ENCODE peak calls at places on chromosomes 1 and 21, in seven cellular contexts. W is fibroblast of lung, R is MM.1S, F is thoracic aorta, Z is uterus, B is A549, X is heart left ventricle. E is an unnamed sample. For H3K4me1, the result is how much of the 10 kb centered on the place peaks cover.

GRCh38 chr1:90474158-90474557 is 242.9 kb downstream of the BARHL2 start:
- DNase-seq in W (no peak), R (no peak), F (no peak), Z (no peak), B (no peak), X (no peak), E (no peak)

GRCh38 chr21:37673801-37674575 is 242.3 kb downstream of the KCNJ6 start:
- DNase-seq in W (no peak), R (no peak), F (no peak), Z (no peak), B (no peak), X (no peak), E (no peak)

GRCh38 chr1:159068877-159069276 is 7.7 kb downstream of the AIM2 start:
- DNase-seq in W (peak), R (no peak), F (no peak), Z (no peak), B (no peak), X (no peak), E (no peak)

GRCh38 chr1:244088161-244088560 is 37.1 kb downstream of the ZBTB18 start:
- DNase-seq in W (no peak), R (no peak), F (no peak), Z (no peak), B (no peak), X (no peak), E (no peak)

GRCh38 chr1:8357329-8358101 is 39.6 kb downstream of the SLC45A1 start:
- DNase-seq in W (no peak), R (no peak), F (no peak), Z (peak), B (no peak), X (peak), E (no peak)

GRCh38 chr1:150235436-150235851 is 468 bp downstream of the ANP32E start:
- DNase-seq in W (peak), R (peak), F (no peak), Z (no peak), B (peak), X (peak), E (peak)

GRCh38 chr1:25622526-25622925 is 5.9 kb downstream of the MAN1C1 start:
- DNase-seq in W (no peak), R (no peak), F (no peak), Z (no peak), B (no peak), X (no peak), E (no peak)

GRCh38 chr1:151936653-151937052 is 27.3 kb upstream of the THEM4 start:
- DNase-seq in W (no peak), R (no peak), F (no peak), Z (no peak), B (no peak), X (no peak), E (no peak)

GRCh38 chr1:23013657-23014056 is 2.0 kb downstream of the TEX46 start:
- DNase-seq in W (no peak), R (no peak), F (no peak), Z (no peak), B (no peak), X (no peak), E (no peak)

GRCh38 chr1:39908534-39908933 is 6.8 kb upstream of the MYCL start:
- DNase-seq in W (no peak), R (no peak), F (no peak), Z (no peak), B (no peak), X (no peak), E (no peak)

GRCh38 chr21:45382698-45383000 is 22.3 kb upstream of the COL18A1 start:
- DNase-seq in W (no peak), R (no peak), F (no peak), Z (no peak), B (no peak), X (peak), E (no peak)

GRCh38 chr1:94864821-94865220 is 44.7 kb downstream of the SLC44A3 start:
- DNase-seq in W (no peak), R (no peak), F (no peak), Z (no peak), B (no peak), X (no peak), E (no peak)

GRCh38 chr1:155880856-155881255 is 21.5 kb downstream of the SYT11 start:
- DNase-seq in W (no peak), R (no peak), F (no peak), Z (no peak), B (no peak), X (no peak), E (no peak)

GRCh38 chr1:119409731-119410130 is 5.2 kb upstream of the HSD3B2 start:
- DNase-seq in W (peak), R (no peak), F (no peak), Z (no peak), B (no peak), X (no peak), E (no peak)

GRCh38 chr1:1630191-1630964 is 1.6 kb upstream of the MMP23B start:
- DNase-seq in W (peak), R (peak), F (no peak), Z (peak), B (no peak), X (peak), E (peak)

GRCh38 chr1:9078035-9078948 is 8.9 kb upstream of the SLC2A5 start:
- DNase-seq in W (peak), R (peak), F (no peak), Z (no peak), B (no peak), X (no peak), E (no peak)

GRCh38 chr1:147472953-147473734 is 68.2 kb upstream of the BCL9 start:
- DNase-seq in W (no peak), R (no peak), F (no peak), Z (no peak), B (no peak), X (no peak), E (no peak)

GRCh38 chr21:16969636-16970035 is 543.2 kb upstream of the CXADR start:
- DNase-seq in W (no peak), R (no peak), F (no peak), Z (no peak), B (no peak), X (no peak), E (no peak)

GRCh38 chr1:232562855-232563510 is 67.0 kb downstream of the SIPA1L2 start:
- DNase-seq in W (no peak), R (peak), F (no peak), Z (no peak), B (no peak), X (no peak), E (no peak)

GRCh38 chr1:21651214-21652042 is 17.7 kb downstream of the RAP1GAP start:
- DNase-seq in W (peak), R (no peak), F (no peak), Z (peak), B (no peak), X (no peak), E (no peak)

GRCh38 chr1:21344098-21344749 is 54.0 kb upstream of the ECE1 start:
- DNase-seq in W (no peak), R (no peak), F (no peak), Z (no peak), B (no peak), X (no peak), E (peak)

GRCh38 chr1:192580351-192580962 is 4.9 kb downstream of the RGS1 start:
- DNase-seq in W (peak), R (peak), F (no peak), Z (no peak), B (no peak), X (no peak), E (no peak)

GRCh38 chr1:56063461-56063860 is 515.9 kb downstream of the PLPP3 start:
- DNase-seq in W (no peak), R (no peak), F (no peak), Z (no peak), B (no peak), X (no peak), E (no peak)

GRCh38 chr1:240058049-240058448 is 33.6 kb upstream of the FMN2 start:
- DNase-seq in W (no peak), R (no peak), F (no peak), Z (no peak), B (no peak), X (no peak), E (no peak)

DNA sequence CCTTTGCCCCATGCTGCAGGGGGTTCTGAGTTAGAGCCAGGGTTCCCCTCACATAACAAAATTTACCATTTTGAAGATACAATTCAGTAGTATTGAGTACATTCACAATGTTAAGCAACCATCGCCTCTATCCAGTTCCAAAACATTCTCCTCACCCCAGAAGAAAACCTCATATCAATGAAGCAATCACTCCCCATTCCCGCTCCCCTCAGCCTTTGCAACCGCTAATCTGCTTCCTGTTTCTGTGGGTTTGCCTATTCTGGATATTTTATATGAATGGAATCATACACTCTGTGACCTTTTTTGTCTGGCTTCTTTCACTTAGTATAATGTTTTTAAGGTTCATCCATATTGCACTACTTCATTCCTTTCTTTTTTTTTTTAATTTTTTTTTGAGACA is 32.9 kb downstream of the SERINC2 start:
- DNase-seq in W (no peak), R (no peak), F (no peak), Z (no peak), B (no peak), X (no peak), E (no peak)
- H3K4me1 ChIP-seq in W (under half), R (under half), F (under half), Z (under half), B (under half), X (under half), E (under half)

GRCh38 chr1:200414657-200415056 is 4.8 kb upstream of the ZNF281 start:
- DNase-seq in W (no peak), R (no peak), F (no peak), Z (no peak), B (no peak), X (no peak), E (no peak)

GRCh38 chr1:200409203-200409760 is 554 bp downstream of the ZNF281 start:
- DNase-seq in W (peak), R (peak), F (no peak), Z (peak), B (no peak), X (peak), E (peak)

GRCh38 chr1:200409761-200410565 is at the start of gene ZNF281:
- DNase-seq in W (peak), R (peak), F (peak), Z (peak), B (peak), X (peak), E (peak)

GRCh38 chr1:200410566-200410878 is 686 bp upstream of the ZNF281 start:
- DNase-seq in W (peak), R (peak), F (no peak), Z (no peak), B (no peak), X (no peak), E (no peak)

GRCh38 chr1:200411406-200412257 is 1.8 kb upstream of the ZNF281 start:
- DNase-seq in W (no peak), R (no peak), F (no peak), Z (no peak), B (no peak), X (no peak), E (no peak)
- H3K4me3 ChIP-seq in W (peak), R (no peak), F (no peak), Z (no peak), B (no peak), X (no peak), E (no peak)

DNA sequence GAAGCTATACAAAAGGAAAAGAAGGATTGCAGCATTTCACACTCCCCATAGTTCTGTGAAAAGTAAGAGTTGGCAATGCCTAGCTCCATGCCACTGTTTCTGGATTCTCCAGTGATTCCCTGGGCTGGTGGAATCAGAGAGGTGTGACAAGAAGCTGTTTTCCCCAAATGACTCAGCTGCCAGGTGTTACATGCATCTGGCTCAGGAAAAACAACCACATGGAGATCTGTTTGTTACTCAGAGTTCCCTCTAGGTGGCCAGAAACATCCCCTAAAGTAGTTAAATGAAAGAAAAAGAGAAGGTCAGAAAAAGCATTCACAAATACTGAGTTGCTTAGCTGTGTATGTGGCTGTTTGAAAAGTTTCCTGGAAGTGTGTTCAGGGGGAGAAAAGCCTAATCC is 115.8 kb downstream of the UCK2 start:
- DNase-seq in W (no peak), R (no peak), F (no peak), Z (no peak), B (peak), X (no peak), E (no peak)
- TF ChIP-seq CTCF in W (no peak), R (no peak), F (no peak), Z (no peak), B (no peak), X (no peak), E (no peak)

GRCh38 chr1:10762153-10762523 is 34.3 kb downstream of the CASZ1 start:
- DNase-seq in W (no peak), R (no peak), F (no peak), Z (no peak), B (no peak), X (peak), E (no peak)
- H3K4me1 ChIP-seq in W (under half), R (under half), F (under half), Z (under half), B (under half), X (half or more), E (under half)

GRCh38 chr1:153611024-153611352 is 1.9 kb downstream of the S100A16 start:
- DNase-seq in W (peak), R (no peak), F (no peak), Z (no peak), B (no peak), X (no peak), E (no peak)
- H3K4me3 ChIP-seq in W (peak), R (no peak), F (peak), Z (peak), B (peak), X (no peak), E (peak)

GRCh38 chr1:225999227-225999911 is at the start of gene SDE2:
- DNase-seq in W (peak), R (peak), F (peak), Z (peak), B (peak), X (peak), E (peak)
- TF ChIP-seq CTCF in W (no peak), R (no peak), F (no peak), Z (no peak), B (no peak), X (no peak), E (no peak)

GRCh38 chr1:169048043-169048442 is 58.4 kb upstream of the ATP1B1 start:
- DNase-seq in W (no peak), R (no peak), F (no peak), Z (no peak), B (no peak), X (no peak), E (no peak)

GRCh38 chr1:169044971-169045370 is 61.5 kb upstream of the ATP1B1 start:
- DNase-seq in W (no peak), R (no peak), F (no peak), Z (no peak), B (no peak), X (no peak), E (no peak)

GRCh38 chr1:169046671-169047070 is 59.8 kb upstream of the ATP1B1 start:
- DNase-seq in W (no peak), R (no peak), F (no peak), Z (no peak), B (no peak), X (no peak), E (no peak)

GRCh38 chr1:169049258-169049936 is 57.1 kb upstream of the ATP1B1 start:
- DNase-seq in W (peak), R (no peak), F (no peak), Z (no peak), B (no peak), X (no peak), E (no peak)

DNA sequence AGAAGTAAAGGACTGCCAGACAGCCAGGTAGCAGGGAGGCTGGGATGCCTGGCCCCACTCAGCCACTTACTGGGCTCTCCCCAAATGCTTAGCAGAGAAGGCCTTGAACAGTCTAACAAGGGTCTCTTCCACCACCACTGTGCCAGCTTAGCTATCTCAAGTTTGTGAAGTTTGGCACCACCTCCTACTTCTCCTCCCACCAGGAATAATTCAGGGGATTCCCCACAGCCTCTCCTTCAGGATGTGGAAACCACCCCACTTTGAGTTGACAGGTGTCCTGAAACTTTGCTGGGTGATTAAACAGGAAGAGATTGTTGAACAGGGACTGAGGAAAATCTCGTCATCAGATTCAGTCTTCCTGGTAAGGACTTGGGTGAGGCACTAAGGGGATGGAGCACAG is 59.4 kb upstream of the ATP1B1 start:
- DNase-seq in W (no peak), R (no peak), F (no peak), Z (no peak), B (no peak), X (no peak), E (no peak)
- H3K4me1 ChIP-seq in W (under half), R (under half), F (under half), Z (under half), B (under half), X (under half), E (under half)

GRCh38 chr1:204578867-204579664 is 62.9 kb downstream of the MDM4 start:
- DNase-seq in W (no peak), R (peak), F (no peak), Z (peak), B (no peak), X (peak), E (peak)

GRCh38 chr1:204576422-204576821 is 60.2 kb downstream of the MDM4 start:
- DNase-seq in W (no peak), R (no peak), F (no peak), Z (no peak), B (no peak), X (no peak), E (peak)

GRCh38 chr1:204575221-204576190 is 59.3 kb downstream of the MDM4 start:
- DNase-seq in W (no peak), R (no peak), F (no peak), Z (no peak), B (no peak), X (no peak), E (peak)

GRCh38 chr1:204579681-204580080 is 63.5 kb downstream of the MDM4 start:
- DNase-seq in W (no peak), R (no peak), F (no peak), Z (no peak), B (no peak), X (no peak), E (no peak)

GRCh38 chr1:204577794-204578478 is 61.7 kb downstream of the MDM4 start:
- DNase-seq in W (no peak), R (peak), F (no peak), Z (no peak), B (no peak), X (no peak), E (peak)
- H3K4me3 ChIP-seq in W (no peak), R (peak), F (no peak), Z (no peak), B (no peak), X (no peak), E (no peak)

DNA sequence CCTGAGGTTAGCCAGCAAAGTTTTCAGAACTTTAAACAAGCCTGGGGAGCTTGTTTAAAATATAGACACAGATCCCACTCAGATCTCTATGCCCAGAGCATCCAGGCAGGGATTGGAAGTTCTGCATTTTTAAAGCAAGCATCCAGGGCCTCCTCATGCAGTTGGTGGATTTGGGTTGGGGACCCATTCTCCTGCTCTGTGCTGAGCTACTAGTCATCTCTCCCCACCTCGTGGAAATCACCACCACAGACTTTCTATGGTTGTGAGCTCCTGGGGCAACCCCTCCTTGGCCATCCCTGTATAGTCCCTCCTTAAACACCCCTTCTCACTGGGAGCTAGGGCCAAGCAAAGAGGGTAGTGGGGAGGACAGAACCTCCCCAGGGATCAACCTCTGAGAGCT is 73.5 kb upstream of the CASZ1 start:
- DNase-seq in W (no peak), R (no peak), F (no peak), Z (no peak), B (no peak), X (no peak), E (no peak)
- TF ChIP-seq CTCF in W (no peak), R (no peak), F (no peak), Z (no peak), B (no peak), X (no peak), E (no peak)